ENCODE peak calls at places on chromosomes 16 and 17, in ten cellular contexts. V is CD4-positive, alpha-beta memory T cell; I is CD8-positive, alpha-beta memory T cell; E is aorta; F is A673; O is tibial artery; Q is OCI-LY7; S is HepG2; X is A549; Y is psoas muscle. N is an unnamed sample. For H3K9me3 and H3K4me1, the result is how much of the 10 kb centered on the place peaks cover.

GRCh38 chr17:47810200-47810821 is 11.3 kb downstream of the OSBPL7 start:
- DNase-seq in V (peak), I (peak), E (peak), F (no peak), O (no peak), Q (no peak), S (peak), X (peak), Y (no peak), N (peak)

GRCh38 chr17:14101976-14102375 is 32.7 kb downstream of the COX10 start:
- DNase-seq in V (no peak), I (no peak), E (no peak), F (no peak), O (no peak), Q (no peak), S (no peak), X (no peak), Y (no peak), N (no peak)

GRCh38 chr17:44005865-44006580 is 1.6 kb downstream of the NAGS start:
- DNase-seq in V (peak), I (peak), E (peak), F (no peak), O (no peak), Q (peak), S (no peak), X (no peak), Y (peak), N (peak)

GRCh38 chr17:37831492-37831891 is 86.6 kb upstream of the HNF1B start:
- DNase-seq in V (no peak), I (no peak), E (no peak), F (no peak), O (no peak), Q (no peak), S (peak), X (no peak), Y (no peak), N (no peak)

GRCh38 chr17:3573246-3574100 is 15.9 kb upstream of the TRPV3 start:
- DNase-seq in V (no peak), I (no peak), E (no peak), F (no peak), O (no peak), Q (peak), S (no peak), X (no peak), Y (no peak), N (no peak)

GRCh38 chr16:20310421-20311395 is 16.6 kb downstream of the GP2 start:
- DNase-seq in V (no peak), I (no peak), E (no peak), F (no peak), O (no peak), Q (no peak), S (no peak), X (no peak), Y (no peak), N (no peak)

GRCh38 chr16:19088341-19088916 is 21.0 kb downstream of the COQ7 start:
- DNase-seq in V (no peak), I (no peak), E (no peak), F (no peak), O (no peak), Q (no peak), S (no peak), X (no peak), Y (no peak), N (no peak)

GRCh38 chr16:86252596-86252995 is 257.7 kb upstream of the FOXF1 start:
- DNase-seq in V (no peak), I (no peak), E (no peak), F (peak), O (no peak), Q (peak), S (no peak), X (no peak), Y (no peak), N (no peak)

GRCh38 chr17:44086364-44087311 is 16.1 kb downstream of the G6PC3 start:
- DNase-seq in V (no peak), I (no peak), E (no peak), F (peak), O (no peak), Q (no peak), S (peak), X (peak), Y (peak), N (no peak)

GRCh38 chr17:65593092-65593869 is 31.8 kb upstream of the AXIN2 start:
- DNase-seq in V (no peak), I (no peak), E (no peak), F (no peak), O (no peak), Q (no peak), S (peak), X (no peak), Y (no peak), N (no peak)

GRCh38 chr17:17398928-17399926 is 77.6 kb upstream of the MED9 start:
- DNase-seq in V (no peak), I (no peak), E (no peak), F (no peak), O (no peak), Q (no peak), S (no peak), X (no peak), Y (peak), N (no peak)

GRCh38 chr16:87608400-87608985 is 6.2 kb downstream of the JPH3 start:
- DNase-seq in V (peak), I (peak), E (peak), F (peak), O (peak), Q (peak), S (peak), X (no peak), Y (peak), N (peak)

GRCh38 chr17:48795444-48796162 is 21.4 kb downstream of the TTLL6 start:
- DNase-seq in V (no peak), I (no peak), E (no peak), F (no peak), O (no peak), Q (no peak), S (peak), X (peak), Y (no peak), N (no peak)

GRCh38 chr17:73346763-73347162 is 35.0 kb upstream of the CDC42EP4 start:
- DNase-seq in V (no peak), I (no peak), E (no peak), F (no peak), O (no peak), Q (no peak), S (no peak), X (no peak), Y (no peak), N (no peak)

GRCh38 chr16:84232969-84233368 is 6.8 kb downstream of the KCNG4 start:
- DNase-seq in V (no peak), I (no peak), E (no peak), F (no peak), O (no peak), Q (no peak), S (no peak), X (no peak), Y (no peak), N (no peak)

GRCh38 chr17:36722121-36722902 is 120.9 kb downstream of the MRM1 start:
- DNase-seq in V (peak), I (peak), E (peak), F (peak), O (no peak), Q (no peak), S (no peak), X (no peak), Y (peak), N (peak)

GRCh38 chr16:53911506-53911905 is 207.6 kb downstream of the FTO start:
- DNase-seq in V (peak), I (no peak), E (no peak), F (no peak), O (no peak), Q (no peak), S (no peak), X (no peak), Y (no peak), N (no peak)

GRCh38 chr16:67594956-67595355 is 32.6 kb downstream of the CTCF start:
- DNase-seq in V (no peak), I (no peak), E (no peak), F (no peak), O (no peak), Q (no peak), S (no peak), X (no peak), Y (no peak), N (no peak)

GRCh38 chr17:37642706-37643105 is 540 bp downstream of the DDX52 start:
- DNase-seq in V (no peak), I (peak), E (no peak), F (peak), O (no peak), Q (peak), S (no peak), X (peak), Y (no peak), N (no peak)

GRCh38 chr16:503150-504071 is 24.1 kb upstream of the CAPN15 start:
- DNase-seq in V (no peak), I (no peak), E (peak), F (no peak), O (no peak), Q (no peak), S (no peak), X (no peak), Y (no peak), N (no peak)

GRCh38 chr17:17682293-17682736 is 1.1 kb downstream of the RAI1 start:
- DNase-seq in V (no peak), I (peak), E (peak), F (no peak), O (no peak), Q (peak), S (no peak), X (peak), Y (peak), N (peak)

GRCh38 chr17:27475070-27475673 is 18.9 kb downstream of the KSR1 start:
- DNase-seq in V (no peak), I (no peak), E (no peak), F (no peak), O (no peak), Q (no peak), S (no peak), X (no peak), Y (no peak), N (peak)

GRCh38 chr17:66426397-66427033 is 124.1 kb downstream of the PRKCA start:
- DNase-seq in V (peak), I (peak), E (no peak), F (peak), O (no peak), Q (peak), S (peak), X (no peak), Y (no peak), N (no peak)

GRCh38 chr16:85759631-85760419 is 8.9 kb upstream of the C16orf74 start:
- DNase-seq in V (peak), I (no peak), E (no peak), F (no peak), O (no peak), Q (peak), S (no peak), X (peak), Y (no peak), N (peak)

GRCh38 chr17:37488009-37488604 is 1.6 kb upstream of the DUSP14 start:
- DNase-seq in V (no peak), I (no peak), E (no peak), F (peak), O (no peak), Q (no peak), S (peak), X (peak), Y (no peak), N (no peak)

GRCh38 chr17:70906808-70907207 is 737.5 kb downstream of the KCNJ2 start:
- DNase-seq in V (no peak), I (no peak), E (no peak), F (no peak), O (no peak), Q (no peak), S (no peak), X (no peak), Y (no peak), N (no peak)

GRCh38 chr17:45841883-45842525 is 2.7 kb upstream of the SPPL2C start:
- DNase-seq in V (no peak), I (no peak), E (no peak), F (no peak), O (no peak), Q (no peak), S (no peak), X (no peak), Y (no peak), N (no peak)

GRCh38 chr17:66900126-66901010 is 64.1 kb upstream of the CACNG4 start:
- DNase-seq in V (no peak), I (no peak), E (no peak), F (peak), O (no peak), Q (peak), S (peak), X (peak), Y (no peak), N (peak)

GRCh38 chr17:4215882-4216411 is 47.8 kb downstream of the ANKFY1 start:
- DNase-seq in V (no peak), I (no peak), E (no peak), F (no peak), O (no peak), Q (no peak), S (no peak), X (no peak), Y (no peak), N (no peak)

GRCh38 chr17:32941419-32942032 is 13.6 kb downstream of the TMEM98 start:
- DNase-seq in V (no peak), I (no peak), E (no peak), F (no peak), O (no peak), Q (no peak), S (no peak), X (no peak), Y (no peak), N (no peak)

GRCh38 chr17:81868674-81869220 is 2.4 kb downstream of the ARHGDIA start:
- DNase-seq in V (no peak), I (no peak), E (peak), F (no peak), O (no peak), Q (peak), S (peak), X (peak), Y (peak), N (peak)

GRCh38 chr17:81867952-81868673 is 3.0 kb downstream of the ARHGDIA start:
- DNase-seq in V (peak), I (no peak), E (no peak), F (no peak), O (no peak), Q (peak), S (no peak), X (no peak), Y (no peak), N (no peak)

GRCh38 chr17:81865733-81866439 is 5.3 kb downstream of the ARHGDIA start:
- DNase-seq in V (peak), I (no peak), E (no peak), F (no peak), O (no peak), Q (no peak), S (peak), X (no peak), Y (no peak), N (no peak)

GRCh38 chr17:81866440-81867122 is 4.6 kb downstream of the ARHGDIA start:
- DNase-seq in V (peak), I (no peak), E (no peak), F (no peak), O (no peak), Q (peak), S (no peak), X (no peak), Y (no peak), N (no peak)

DNA sequence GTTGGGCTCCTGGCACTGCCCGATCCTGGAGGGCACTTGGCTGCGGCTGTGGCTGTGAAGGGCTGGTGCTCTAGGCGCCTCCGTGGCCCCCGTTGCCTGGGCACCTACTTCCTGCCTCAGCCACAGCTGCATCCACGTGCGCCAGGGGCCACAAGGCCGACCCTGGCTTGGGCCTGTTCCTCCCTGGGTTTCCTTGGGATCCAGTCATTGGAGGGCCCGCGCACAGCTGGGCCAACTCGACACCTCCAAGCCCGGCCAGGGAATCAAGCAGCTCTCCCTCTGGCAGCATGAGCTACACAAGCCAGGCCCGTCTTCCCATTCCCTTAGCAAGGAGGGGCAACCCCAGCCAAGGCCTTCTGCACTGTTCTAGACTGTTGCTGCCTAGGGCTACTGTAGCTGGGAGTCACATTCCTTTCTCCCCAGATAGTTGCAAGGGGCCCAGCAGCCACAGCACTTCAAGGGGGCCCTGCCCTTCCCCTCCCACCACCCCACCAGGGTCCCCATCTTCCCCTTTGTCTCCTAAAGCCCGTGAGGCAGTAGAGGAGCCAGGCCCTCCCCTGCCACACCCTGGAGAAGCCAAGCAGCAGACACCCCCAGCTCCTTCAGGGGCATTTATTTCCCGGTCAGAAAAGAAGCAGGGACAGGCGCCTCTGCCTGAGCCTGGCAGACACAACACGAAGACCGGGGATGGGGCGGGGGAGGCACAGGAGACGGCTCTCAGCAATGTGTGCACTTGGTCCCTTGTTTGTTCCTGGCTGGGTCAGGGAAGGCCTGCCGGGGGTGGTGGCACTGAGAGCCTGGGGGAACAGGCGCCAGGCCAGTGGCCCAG is 3.8 kb downstream of the ARHGDIA start:
- DNase-seq in V (no peak), I (peak), E (no peak), F (peak), O (no peak), Q (peak), S (peak), X (no peak), Y (no peak), N (no peak)
- H3K9me3 ChIP-seq in V (under half), I (under half), E (under half), F (under half), O (under half), Q (under half), S (under half), X (under half), Y (under half), N (under half)

DNA sequence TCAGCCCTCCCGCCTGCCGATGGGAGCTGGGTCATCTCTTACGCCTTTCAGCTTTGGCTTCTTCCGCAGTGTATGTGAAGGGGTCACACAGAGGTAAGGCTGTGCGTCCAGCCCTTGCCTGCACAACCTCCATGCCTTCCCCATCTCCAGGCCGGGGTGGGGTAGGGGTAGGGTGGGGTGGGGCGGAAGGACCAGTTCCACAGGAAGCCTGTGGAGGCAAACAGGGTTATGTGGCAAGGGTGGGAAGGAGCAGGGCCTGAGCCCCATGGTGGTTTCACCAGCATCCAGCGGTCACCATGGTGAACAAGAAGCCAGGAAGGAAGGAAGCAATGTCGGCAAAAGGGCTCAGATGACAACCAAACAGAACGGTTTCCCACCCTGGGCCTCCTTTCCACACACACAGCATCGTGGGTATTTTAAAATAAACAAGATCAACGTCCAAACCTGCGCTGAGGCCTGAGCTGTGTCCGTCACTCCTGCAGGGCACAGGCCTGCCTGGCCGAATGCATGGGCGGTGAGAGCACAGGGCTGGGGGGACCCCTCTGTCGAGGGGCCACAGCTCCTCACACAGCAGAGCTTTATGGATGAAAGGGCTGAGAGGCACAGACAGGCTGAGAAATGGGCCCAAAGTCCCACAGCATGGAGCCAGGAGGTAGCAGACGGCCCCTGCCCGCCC is 80.5 kb downstream of the ZNF778 start:
- DNase-seq in V (no peak), I (no peak), E (no peak), F (no peak), O (no peak), Q (no peak), S (no peak), X (no peak), Y (no peak), N (no peak)
- H3K4me1 ChIP-seq in V (under half), I (under half), E (under half), F (under half), O (under half), Q (under half), S (half or more), X (under half), Y (under half), N (under half)

DNA sequence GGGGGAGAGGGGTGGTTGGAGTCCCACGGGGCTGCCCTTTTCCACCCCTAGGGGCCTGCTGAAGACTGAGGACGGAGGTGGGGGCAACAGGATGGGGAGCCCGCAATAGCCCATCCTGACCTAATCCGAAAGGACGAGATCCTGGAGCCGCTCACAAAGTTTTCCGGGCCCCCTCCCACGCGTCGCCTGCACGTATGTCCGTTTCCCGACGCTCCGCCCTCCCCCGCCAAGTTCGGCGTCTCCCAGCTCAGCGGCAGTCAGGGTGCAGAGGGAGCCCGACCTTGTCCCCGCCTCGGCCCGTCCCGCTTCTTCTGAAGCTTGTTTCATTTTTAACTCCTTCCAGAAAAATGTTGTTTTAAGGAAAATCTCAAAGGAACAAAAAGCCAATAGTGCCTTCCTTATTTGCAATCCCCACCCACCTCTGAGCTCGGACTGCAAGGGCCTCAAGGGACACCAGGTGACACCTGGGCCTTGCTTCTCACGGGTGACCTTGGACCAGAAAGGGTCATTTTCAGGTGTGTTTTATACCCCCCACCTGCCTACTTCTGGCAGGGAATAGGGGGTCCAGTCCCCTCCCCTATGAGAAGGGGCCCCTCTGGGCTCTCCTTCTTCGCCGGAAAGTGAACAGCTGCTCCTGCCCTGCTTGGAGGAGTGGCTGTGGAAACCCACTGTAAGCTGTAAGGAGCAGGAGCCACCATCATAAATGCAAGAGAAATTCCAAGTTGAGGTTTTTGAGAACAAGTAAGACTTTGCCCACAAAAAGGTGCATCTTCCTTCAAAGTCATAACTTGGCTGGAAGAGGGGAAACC is 3.4 kb upstream of the ZNF423 start:
- DNase-seq in V (no peak), I (no peak), E (peak), F (peak), O (peak), Q (no peak), S (no peak), X (no peak), Y (peak), N (peak)
- H3K4me3 ChIP-seq in V (no peak), I (no peak), E (peak), F (peak), O (peak), Q (peak), S (peak), X (peak), Y (peak), N (peak)

DNA sequence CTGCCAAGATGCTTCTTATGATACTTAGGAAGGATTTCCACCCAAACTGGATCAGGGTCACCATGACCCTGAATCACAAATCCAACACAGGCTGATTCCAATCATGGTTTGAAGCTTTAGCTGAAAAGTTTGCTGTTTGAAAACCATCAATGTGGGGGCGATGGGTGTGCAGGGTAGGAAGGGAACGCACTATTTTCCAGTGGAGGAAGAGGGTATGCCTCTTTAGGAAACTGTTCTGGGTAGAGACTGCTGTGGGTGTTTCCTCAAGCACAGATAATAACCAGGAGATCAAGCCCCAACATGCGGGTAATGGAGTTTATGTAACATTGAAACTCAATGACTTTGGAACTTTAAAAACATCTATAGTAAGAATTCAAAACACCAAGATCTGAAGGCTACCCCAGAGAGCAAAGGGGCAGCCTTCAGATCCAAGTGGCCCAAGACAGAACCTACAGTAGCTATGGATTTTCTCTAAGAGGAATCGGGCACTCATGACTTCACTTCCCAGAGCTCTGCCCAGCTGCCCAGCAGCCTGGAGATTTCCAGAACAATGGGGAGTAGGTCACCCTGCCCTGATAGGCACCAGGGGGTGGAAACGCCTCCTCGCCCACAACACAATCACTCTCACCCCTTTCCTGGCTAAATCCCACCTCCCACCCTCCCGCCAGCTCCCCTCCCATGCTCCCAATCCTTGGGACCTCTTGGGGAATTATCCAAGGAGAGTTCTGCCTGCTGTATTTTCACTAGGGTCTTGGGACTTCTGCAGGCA is 22.8 kb downstream of the TRIM25 start:
- DNase-seq in V (no peak), I (no peak), E (no peak), F (no peak), O (no peak), Q (no peak), S (no peak), X (no peak), Y (no peak), N (no peak)
- H3K9me3 ChIP-seq in V (under half), I (under half), E (under half), F (under half), O (under half), Q (under half), S (under half), X (under half), Y (under half), N (under half)